ENCODE peak calls at places on chromosomes 16 and 17, in nine cellular contexts. One of them, this sample, is unnamed.

GRCh38 chr16:48963306-48963705 is 318.3 kb downstream of the CBLN1 start:
- DNase-seq in kidney epithelial cell: no peak
- DNase-seq in fibroblast of lung: peak
- DNase-seq in CD8-positive, alpha-beta memory T cell: no peak
- DNase-seq in adrenal gland: no peak
- DNase-seq in effector memory CD4-positive, alpha-beta T cell: no peak
- DNase-seq in foreskin fibroblast: peak
- DNase-seq in AG10803: peak
- DNase-seq in bronchial epithelial cell: peak
- DNase-seq in this sample: no peak

GRCh38 chr16:3612510-3613466 is 1.4 kb upstream of the SLX4 start:
- DNase-seq in kidney epithelial cell: no peak
- DNase-seq in fibroblast of lung: no peak
- DNase-seq in CD8-positive, alpha-beta memory T cell: no peak
- DNase-seq in adrenal gland: no peak
- DNase-seq in effector memory CD4-positive, alpha-beta T cell: no peak
- DNase-seq in foreskin fibroblast: no peak
- DNase-seq in AG10803: no peak
- DNase-seq in bronchial epithelial cell: no peak
- DNase-seq in this sample: no peak

GRCh38 chr17:77728022-77728671 is 230.4 kb upstream of the TNRC6C start:
- DNase-seq in kidney epithelial cell: no peak
- DNase-seq in fibroblast of lung: no peak
- DNase-seq in CD8-positive, alpha-beta memory T cell: no peak
- DNase-seq in adrenal gland: peak
- DNase-seq in effector memory CD4-positive, alpha-beta T cell: no peak
- DNase-seq in foreskin fibroblast: peak
- DNase-seq in AG10803: peak
- DNase-seq in bronchial epithelial cell: peak
- DNase-seq in this sample: no peak

GRCh38 chr17:29251969-29252866 is 5.6 kb downstream of the CRYBA1 start:
- DNase-seq in kidney epithelial cell: no peak
- DNase-seq in fibroblast of lung: peak
- DNase-seq in CD8-positive, alpha-beta memory T cell: no peak
- DNase-seq in adrenal gland: no peak
- DNase-seq in effector memory CD4-positive, alpha-beta T cell: no peak
- DNase-seq in foreskin fibroblast: peak
- DNase-seq in AG10803: peak
- DNase-seq in bronchial epithelial cell: no peak
- DNase-seq in this sample: peak

GRCh38 chr17:80830020-80830780 is 161.4 kb upstream of the CHMP6 start:
- DNase-seq in kidney epithelial cell: no peak
- DNase-seq in fibroblast of lung: no peak
- DNase-seq in CD8-positive, alpha-beta memory T cell: no peak
- DNase-seq in adrenal gland: no peak
- DNase-seq in effector memory CD4-positive, alpha-beta T cell: no peak
- DNase-seq in foreskin fibroblast: no peak
- DNase-seq in AG10803: no peak
- DNase-seq in bronchial epithelial cell: no peak
- DNase-seq in this sample: no peak

GRCh38 chr17:55283256-55283965 is 18.7 kb downstream of the HLF start:
- DNase-seq in kidney epithelial cell: peak
- DNase-seq in fibroblast of lung: peak
- DNase-seq in CD8-positive, alpha-beta memory T cell: no peak
- DNase-seq in adrenal gland: peak
- DNase-seq in effector memory CD4-positive, alpha-beta T cell: no peak
- DNase-seq in foreskin fibroblast: no peak
- DNase-seq in AG10803: no peak
- DNase-seq in bronchial epithelial cell: no peak
- DNase-seq in this sample: no peak

GRCh38 chr16:81424761-81425160 is 19.8 kb upstream of the CMIP start:
- DNase-seq in kidney epithelial cell: no peak
- DNase-seq in fibroblast of lung: no peak
- DNase-seq in CD8-positive, alpha-beta memory T cell: no peak
- DNase-seq in adrenal gland: no peak
- DNase-seq in effector memory CD4-positive, alpha-beta T cell: no peak
- DNase-seq in foreskin fibroblast: no peak
- DNase-seq in AG10803: no peak
- DNase-seq in bronchial epithelial cell: peak
- DNase-seq in this sample: no peak

GRCh38 chr17:80850817-80851216 is 140.8 kb upstream of the CHMP6 start:
- DNase-seq in kidney epithelial cell: no peak
- DNase-seq in fibroblast of lung: peak
- DNase-seq in CD8-positive, alpha-beta memory T cell: no peak
- DNase-seq in adrenal gland: no peak
- DNase-seq in effector memory CD4-positive, alpha-beta T cell: no peak
- DNase-seq in foreskin fibroblast: peak
- DNase-seq in AG10803: no peak
- DNase-seq in bronchial epithelial cell: peak
- DNase-seq in this sample: no peak

GRCh38 chr17:21194688-21195087 is 19.3 kb downstream of the TMEM11 start:
- DNase-seq in kidney epithelial cell: no peak
- DNase-seq in fibroblast of lung: no peak
- DNase-seq in CD8-positive, alpha-beta memory T cell: no peak
- DNase-seq in adrenal gland: peak
- DNase-seq in effector memory CD4-positive, alpha-beta T cell: no peak
- DNase-seq in foreskin fibroblast: peak
- DNase-seq in AG10803: peak
- DNase-seq in bronchial epithelial cell: no peak
- DNase-seq in this sample: peak

GRCh38 chr17:17535957-17536356 is 39.8 kb upstream of the RASD1 start:
- DNase-seq in kidney epithelial cell: no peak
- DNase-seq in fibroblast of lung: peak
- DNase-seq in CD8-positive, alpha-beta memory T cell: no peak
- DNase-seq in adrenal gland: peak
- DNase-seq in effector memory CD4-positive, alpha-beta T cell: no peak
- DNase-seq in foreskin fibroblast: peak
- DNase-seq in AG10803: peak
- DNase-seq in bronchial epithelial cell: peak
- DNase-seq in this sample: peak

GRCh38 chr17:66474810-66475497 is 172.5 kb downstream of the PRKCA start:
- DNase-seq in kidney epithelial cell: no peak
- DNase-seq in fibroblast of lung: no peak
- DNase-seq in CD8-positive, alpha-beta memory T cell: no peak
- DNase-seq in adrenal gland: no peak
- DNase-seq in effector memory CD4-positive, alpha-beta T cell: no peak
- DNase-seq in foreskin fibroblast: no peak
- DNase-seq in AG10803: no peak
- DNase-seq in bronchial epithelial cell: no peak
- DNase-seq in this sample: no peak

DNA sequence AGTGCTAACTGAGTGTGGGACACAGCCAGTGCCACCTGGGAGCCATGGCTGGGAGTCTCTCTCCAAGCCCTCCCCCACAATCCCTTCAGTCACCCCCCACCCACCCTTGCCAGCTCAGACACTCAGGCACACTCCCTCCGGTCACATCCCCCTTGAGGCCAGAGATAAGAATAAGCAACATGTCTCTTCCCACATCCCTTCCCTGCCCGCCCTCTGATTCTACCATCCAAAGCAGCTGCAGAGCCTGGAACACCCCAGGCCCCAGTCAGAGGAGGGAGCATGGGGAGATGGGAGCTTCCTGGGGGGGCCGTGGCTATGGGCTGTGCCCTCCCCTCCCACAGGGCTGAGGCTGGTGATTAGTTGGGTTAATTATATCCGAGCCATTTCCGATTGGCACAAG is 28.8 kb upstream of the MEIOC start:
- DNase-seq in kidney epithelial cell: no peak
- DNase-seq in fibroblast of lung: no peak
- DNase-seq in CD8-positive, alpha-beta memory T cell: no peak
- DNase-seq in adrenal gland: no peak
- DNase-seq in effector memory CD4-positive, alpha-beta T cell: no peak
- DNase-seq in foreskin fibroblast: no peak
- DNase-seq in AG10803: no peak
- DNase-seq in bronchial epithelial cell: no peak
- DNase-seq in this sample: no peak
- H3K4me3 ChIP-seq in kidney epithelial cell: no peak
- H3K4me3 ChIP-seq in fibroblast of lung: no peak
- H3K4me3 ChIP-seq in CD8-positive, alpha-beta memory T cell: no peak
- H3K4me3 ChIP-seq in adrenal gland: no peak
- H3K4me3 ChIP-seq in effector memory CD4-positive, alpha-beta T cell: no peak
- H3K4me3 ChIP-seq in foreskin fibroblast: no peak
- H3K4me3 ChIP-seq in AG10803: no peak
- H3K4me3 ChIP-seq in bronchial epithelial cell: no peak
- H3K4me3 ChIP-seq in this sample: no peak

GRCh38 chr16:57984443-57985203 is 13.7 kb upstream of the CNGB1 start:
- DNase-seq in kidney epithelial cell: peak
- DNase-seq in fibroblast of lung: peak
- DNase-seq in CD8-positive, alpha-beta memory T cell: peak
- DNase-seq in adrenal gland: peak
- DNase-seq in effector memory CD4-positive, alpha-beta T cell: peak
- DNase-seq in foreskin fibroblast: peak
- DNase-seq in AG10803: peak
- DNase-seq in bronchial epithelial cell: peak
- DNase-seq in this sample: peak
- H3K4me3 ChIP-seq in kidney epithelial cell: peak
- H3K4me3 ChIP-seq in fibroblast of lung: peak
- H3K4me3 ChIP-seq in CD8-positive, alpha-beta memory T cell: peak
- H3K4me3 ChIP-seq in adrenal gland: peak
- H3K4me3 ChIP-seq in effector memory CD4-positive, alpha-beta T cell: peak
- H3K4me3 ChIP-seq in foreskin fibroblast: peak
- H3K4me3 ChIP-seq in AG10803: peak
- H3K4me3 ChIP-seq in bronchial epithelial cell: peak
- H3K4me3 ChIP-seq in this sample: peak

DNA sequence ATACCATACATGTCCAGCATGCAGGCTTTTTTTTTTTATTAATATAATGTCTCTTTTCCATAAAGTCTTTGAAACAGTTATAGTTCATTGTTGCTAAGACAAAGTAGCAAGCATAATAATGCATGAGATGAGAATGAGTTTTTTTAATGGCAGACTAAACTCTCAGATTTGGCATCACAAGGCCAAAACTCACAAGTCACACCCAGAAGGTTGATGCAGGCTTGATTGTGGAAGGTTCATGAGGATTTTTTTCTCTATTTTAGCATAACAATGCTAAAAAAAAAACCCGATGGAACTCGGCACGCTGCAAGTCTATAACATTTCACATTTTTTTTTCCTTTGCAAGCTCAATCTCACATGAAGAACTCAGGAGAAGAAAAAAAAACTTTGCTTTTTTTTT is 2.8 kb downstream of the MAF start:
- DNase-seq in kidney epithelial cell: no peak
- DNase-seq in fibroblast of lung: no peak
- DNase-seq in CD8-positive, alpha-beta memory T cell: no peak
- DNase-seq in adrenal gland: no peak
- DNase-seq in effector memory CD4-positive, alpha-beta T cell: no peak
- DNase-seq in foreskin fibroblast: peak
- DNase-seq in AG10803: no peak
- DNase-seq in bronchial epithelial cell: no peak
- DNase-seq in this sample: no peak
- H3K4me3 ChIP-seq in kidney epithelial cell: peak
- H3K4me3 ChIP-seq in fibroblast of lung: peak
- H3K4me3 ChIP-seq in CD8-positive, alpha-beta memory T cell: peak
- H3K4me3 ChIP-seq in adrenal gland: peak
- H3K4me3 ChIP-seq in effector memory CD4-positive, alpha-beta T cell: peak
- H3K4me3 ChIP-seq in foreskin fibroblast: peak
- H3K4me3 ChIP-seq in AG10803: peak
- H3K4me3 ChIP-seq in bronchial epithelial cell: peak
- H3K4me3 ChIP-seq in this sample: no peak

DNA sequence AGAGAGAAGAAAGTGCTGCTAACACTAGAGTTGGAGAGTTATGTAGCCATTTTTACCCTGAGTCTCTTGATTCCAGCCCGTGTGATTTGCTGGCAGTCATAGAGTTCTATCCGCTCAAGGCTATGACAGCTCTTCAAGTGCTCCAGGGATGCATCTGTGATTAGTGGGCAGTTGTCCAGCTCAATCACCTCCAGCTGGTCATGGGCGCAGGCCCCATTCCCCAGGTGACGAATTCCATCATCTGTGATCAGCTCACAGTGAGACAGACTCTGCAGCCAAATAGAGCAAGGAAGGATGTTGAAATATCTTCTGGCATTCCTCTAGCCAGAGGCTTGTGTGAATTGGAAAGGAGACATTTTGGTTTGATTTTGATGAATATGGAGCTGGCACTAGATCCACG is 38.4 kb upstream of the STAC2 start:
- DNase-seq in kidney epithelial cell: no peak
- DNase-seq in fibroblast of lung: no peak
- DNase-seq in CD8-positive, alpha-beta memory T cell: no peak
- DNase-seq in adrenal gland: peak
- DNase-seq in effector memory CD4-positive, alpha-beta T cell: no peak
- DNase-seq in foreskin fibroblast: peak
- DNase-seq in AG10803: peak
- DNase-seq in bronchial epithelial cell: no peak
- DNase-seq in this sample: no peak
- H3K4me3 ChIP-seq in kidney epithelial cell: no peak
- H3K4me3 ChIP-seq in fibroblast of lung: no peak
- H3K4me3 ChIP-seq in CD8-positive, alpha-beta memory T cell: no peak
- H3K4me3 ChIP-seq in adrenal gland: no peak
- H3K4me3 ChIP-seq in effector memory CD4-positive, alpha-beta T cell: no peak
- H3K4me3 ChIP-seq in foreskin fibroblast: no peak
- H3K4me3 ChIP-seq in AG10803: no peak
- H3K4me3 ChIP-seq in bronchial epithelial cell: no peak
- H3K4me3 ChIP-seq in this sample: no peak

GRCh38 chr17:9788582-9788981 is 2.8 kb downstream of the DHRS7C start:
- DNase-seq in kidney epithelial cell: no peak
- DNase-seq in fibroblast of lung: no peak
- DNase-seq in CD8-positive, alpha-beta memory T cell: no peak
- DNase-seq in adrenal gland: no peak
- DNase-seq in effector memory CD4-positive, alpha-beta T cell: no peak
- DNase-seq in foreskin fibroblast: no peak
- DNase-seq in AG10803: no peak
- DNase-seq in bronchial epithelial cell: no peak
- DNase-seq in this sample: no peak

GRCh38 chr17:9792181-9792840 is 919 bp upstream of the DHRS7C start:
- DNase-seq in kidney epithelial cell: no peak
- DNase-seq in fibroblast of lung: no peak
- DNase-seq in CD8-positive, alpha-beta memory T cell: no peak
- DNase-seq in adrenal gland: no peak
- DNase-seq in effector memory CD4-positive, alpha-beta T cell: no peak
- DNase-seq in foreskin fibroblast: no peak
- DNase-seq in AG10803: no peak
- DNase-seq in bronchial epithelial cell: peak
- DNase-seq in this sample: no peak

DNA sequence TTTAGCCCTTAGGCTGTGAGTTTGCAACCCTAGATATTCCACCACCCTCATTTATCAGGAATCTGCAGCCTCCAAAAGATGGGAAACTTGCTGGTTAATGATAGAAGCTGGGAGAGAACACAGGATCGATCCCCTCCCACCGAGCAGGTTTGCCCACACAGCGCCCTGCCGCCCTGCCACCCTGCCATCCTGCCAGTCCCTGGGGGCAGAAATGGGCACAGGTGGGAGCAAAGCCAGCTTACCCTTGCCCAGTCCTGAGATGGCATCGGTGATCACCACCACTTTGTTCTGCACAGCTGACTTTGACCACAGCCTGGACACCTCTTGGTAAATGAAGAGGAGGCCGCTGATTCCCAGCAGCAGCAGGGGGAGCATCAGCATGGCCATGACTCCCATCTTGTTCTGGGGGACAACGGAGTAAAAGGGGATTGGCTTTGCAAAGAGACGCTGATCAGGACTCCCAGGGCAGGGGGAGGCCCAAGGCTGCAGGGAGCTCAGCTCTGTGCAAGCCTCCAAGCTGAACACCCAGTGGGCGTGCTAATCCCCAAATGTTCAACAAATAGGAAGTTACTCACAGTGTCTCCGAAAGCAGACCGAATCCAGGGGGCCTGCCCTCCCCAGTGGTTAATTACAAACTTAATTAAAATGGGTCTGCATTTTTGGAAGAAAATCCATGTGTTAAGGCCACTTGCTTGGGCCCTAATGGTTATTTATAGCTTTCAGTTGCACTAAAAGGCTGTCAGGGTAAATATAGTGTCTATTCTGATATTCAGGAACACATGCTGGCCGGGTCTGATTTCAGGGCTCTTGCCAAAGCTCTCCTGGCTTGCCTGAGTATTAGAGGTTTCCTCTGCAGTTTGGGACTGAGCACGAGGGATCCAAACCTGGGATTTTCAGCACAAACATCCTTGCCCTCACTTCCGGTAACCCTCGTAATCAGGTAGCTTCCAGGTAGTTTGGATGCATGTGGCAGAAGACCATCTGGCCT is at the start of gene DHRS7C:
- DNase-seq in kidney epithelial cell: no peak
- DNase-seq in fibroblast of lung: no peak
- DNase-seq in CD8-positive, alpha-beta memory T cell: no peak
- DNase-seq in adrenal gland: no peak
- DNase-seq in effector memory CD4-positive, alpha-beta T cell: no peak
- DNase-seq in foreskin fibroblast: no peak
- DNase-seq in AG10803: no peak
- DNase-seq in bronchial epithelial cell: no peak
- DNase-seq in this sample: no peak
- H3K4me3 ChIP-seq in kidney epithelial cell: no peak
- H3K4me3 ChIP-seq in fibroblast of lung: no peak
- H3K4me3 ChIP-seq in CD8-positive, alpha-beta memory T cell: no peak
- H3K4me3 ChIP-seq in adrenal gland: no peak
- H3K4me3 ChIP-seq in effector memory CD4-positive, alpha-beta T cell: no peak
- H3K4me3 ChIP-seq in foreskin fibroblast: no peak
- H3K4me3 ChIP-seq in AG10803: no peak
- H3K4me3 ChIP-seq in bronchial epithelial cell: no peak
- H3K4me3 ChIP-seq in this sample: no peak